ENCODE peak calls at places on chromosomes 7 and 10, in five cellular contexts. G is A549, T is GM12878, Z is HepG2, I is K562. R is an unnamed sample.

GRCh38 chr7:35555386-35555785 is 139.5 kb downstream of the HERPUD2 start:
- DNase-seq in Z (no peak), G (no peak), T (no peak), I (no peak), R (no peak)

GRCh38 chr10:86290933-86291615 is 75.5 kb downstream of the GRID1 start:
- DNase-seq in T (no peak), G (no peak), I (no peak), Z (no peak), R (no peak)

GRCh38 chr7:134799387-134799786 is 20.0 kb downstream of the CALD1 start:
- DNase-seq in G (no peak), T (no peak), Z (no peak), I (no peak), R (no peak)

GRCh38 chr10:117533507-117534281 is 8.9 kb upstream of the EMX2 start:
- DNase-seq in Z (no peak), G (no peak), I (no peak), T (no peak), R (no peak)

GRCh38 chr10:50232261-50232639 is 19.1 kb downstream of the ASAH2 start:
- DNase-seq in Z (no peak), G (no peak), I (no peak), T (no peak), R (no peak)

GRCh38 chr7:110856704-110857103 is 234.2 kb upstream of the LRRN3 start:
- DNase-seq in Z (peak; percentile 18), I (no peak), G (no peak), T (no peak), R (no peak)

GRCh38 chr10:30420266-30420665 is 13.7 kb upstream of the MAP3K8 start:
- DNase-seq in I (no peak), T (no peak), G (no peak), Z (no peak), R (no peak)

GRCh38 chr7:132249591-132249971 is 326.7 kb downstream of the PLXNA4 start:
- DNase-seq in I (peak; percentile 24), Z (peak; percentile 64), T (no peak), G (peak; percentile 56), R (peak; percentile 51)

GRCh38 chr10:110681023-110681681 is 37.0 kb downstream of the RBM20 start:
- DNase-seq in G (peak; percentile 81), Z (peak; percentile 32), I (peak; percentile 65), T (no peak), R (peak; percentile 65)

GRCh38 chr7:138979988-138980574 is 1.1 kb downstream of the KIAA1549 start:
- DNase-seq in T (no peak), G (no peak), I (no peak), Z (no peak), R (no peak)

GRCh38 chr7:138875794-138876193 is 77.8 kb upstream of the ATP6V0A4 start:
- DNase-seq in Z (no peak), T (no peak), G (no peak), I (no peak), R (no peak)

GRCh38 chr7:108193593-108194498 is 63.7 kb upstream of the LAMB4 start:
- DNase-seq in Z (no peak), I (peak; percentile 33), G (no peak), T (no peak), R (no peak)

GRCh38 chr10:22229756-22230330 is 12.0 kb upstream of the EBLN1 start:
- DNase-seq in T (no peak), G (no peak), Z (no peak), I (peak; percentile 18), R (no peak)

GRCh38 chr7:158581440-158582088 is 6.1 kb downstream of the PTPRN2 start:
- DNase-seq in T (no peak), Z (peak; percentile 80), G (no peak), I (no peak), R (no peak)

GRCh38 chr7:29976673-29977072 is 12.9 kb downstream of the SCRN1 start:
- DNase-seq in T (no peak), Z (no peak), I (no peak), G (no peak), R (no peak)

GRCh38 chr7:151730591-151730990 is 146.3 kb downstream of the PRKAG2 start:
- DNase-seq in I (no peak), T (no peak), G (no peak), Z (no peak), R (no peak)

GRCh38 chr7:4181446-4181845 is 500.6 kb upstream of the FOXK1 start:
- DNase-seq in Z (no peak), G (no peak), T (no peak), I (no peak), R (no peak)

GRCh38 chr7:128783143-128783799 is 7.7 kb upstream of the OPN1SW start:
- DNase-seq in T (no peak), Z (peak; percentile 61), I (peak; percentile 95), G (peak; percentile 64), R (peak; percentile 93)

GRCh38 chr7:25951414-25952276 is 200.4 kb upstream of the NFE2L3 start:
- DNase-seq in G (peak; percentile 26), T (no peak), I (no peak), Z (no peak), R (no peak)

GRCh38 chr7:83782628-83783027 is 133.7 kb upstream of the SEMA3E start:
- DNase-seq in I (no peak), G (no peak), T (no peak), Z (no peak), R (no peak)

GRCh38 chr7:23544913-23545354 is 13.2 kb upstream of the TRA2A start:
- DNase-seq in I (peak; percentile 72), Z (peak; percentile 43), G (no peak), T (peak; percentile 46), R (no peak)

GRCh38 chr10:1526427-1527055 is 210.8 kb downstream of the ADARB2 start:
- DNase-seq in Z (no peak), G (no peak), I (peak; percentile 12), T (no peak), R (no peak)

GRCh38 chr10:71391701-71392100 is 5.0 kb upstream of the CDH23 start:
- DNase-seq in Z (no peak), I (no peak), T (no peak), G (no peak), R (no peak)

GRCh38 chr10:78602201-78602917 is 466.4 kb upstream of the ZMIZ1 start:
- DNase-seq in Z (no peak), G (no peak), T (no peak), I (no peak), R (no peak)
- TF ChIP-seq ESRRA in Z (no peak), G (no peak), T (no peak), I (no peak), R (no peak)

GRCh38 chr7:53756946-53757345 is 721.5 kb downstream of the POM121L12 start:
- DNase-seq in G (no peak), Z (no peak), I (no peak), T (no peak), R (no peak)
- TF ChIP-seq ESRRA in G (no peak), Z (no peak), I (no peak), T (no peak), R (no peak)

DNA sequence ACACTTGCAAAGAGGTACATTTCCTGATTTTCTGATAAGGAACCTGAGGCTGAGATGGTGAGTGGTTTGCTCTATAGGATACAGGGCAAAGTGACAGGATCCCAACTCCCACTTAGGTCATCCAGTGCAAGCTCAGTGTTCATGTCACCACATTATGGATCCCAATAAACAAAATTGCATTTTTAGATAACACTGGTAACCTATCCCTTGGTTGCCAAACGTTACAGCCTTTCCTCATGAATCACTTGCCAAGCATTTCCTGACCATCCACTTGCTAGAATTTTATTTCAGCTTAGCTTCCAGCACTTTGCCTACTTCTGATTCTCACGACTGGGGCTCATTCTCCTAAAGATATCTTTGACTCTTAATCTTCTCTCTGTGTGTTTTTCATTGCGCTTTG is 131.4 kb upstream of the ODAD2 start:
- DNase-seq in Z (no peak), G (no peak), T (no peak), I (no peak), R (no peak)
- TF ChIP-seq ESRRA in Z (no peak), G (no peak), T (no peak), I (no peak), R (no peak)

GRCh38 chr10:37780536-37780935 is 76.9 kb downstream of the ZNF248 start:
- DNase-seq in G (no peak), I (no peak), T (no peak), Z (no peak), R (no peak)

GRCh38 chr10:37775612-37776011 is 81.8 kb downstream of the ZNF248 start:
- DNase-seq in T (no peak), Z (no peak), G (no peak), I (no peak), R (no peak)

GRCh38 chr10:37774351-37774750 is 83.1 kb downstream of the ZNF248 start:
- DNase-seq in G (no peak), T (no peak), I (no peak), Z (no peak), R (no peak)

GRCh38 chr10:37777056-37777455 is 80.4 kb downstream of the ZNF248 start:
- DNase-seq in Z (no peak), G (no peak), I (no peak), T (no peak), R (no peak)
- TF ChIP-seq ESRRA in Z (no peak), G (no peak), I (no peak), T (no peak), R (no peak)

GRCh38 chr7:3095046-3095445 is 51.4 kb upstream of the CARD11 start:
- DNase-seq in G (no peak), T (no peak), I (no peak), Z (no peak), R (no peak)
- TF ChIP-seq ESRRA in G (no peak), T (no peak), I (no peak), Z (no peak), R (no peak)